ENCODE peak calls at places on chromosomes 16 and 17, in eight cellular contexts. O, S, J, L, Z, P, T and A are unnamed samples. For H3K9me3, the result is how much of the 10 kb centered on the place peaks cover.

GRCh38 chr16:70457446-70457845 is 3.1 kb downstream of the FCSK start:
- DNase-seq in O (no peak), S (no peak), J (no peak), L (no peak), Z (no peak), P (no peak), T (no peak), A (no peak)

GRCh38 chr17:19629449-19629848 is 19.1 kb upstream of the ALDH3A2 start:
- DNase-seq in O (no peak), S (no peak), J (no peak), L (no peak), Z (no peak), P (no peak), T (no peak), A (no peak)

GRCh38 chr17:59329558-59330313 is 1.7 kb upstream of the YPEL2 start:
- DNase-seq in O (peak), S (peak), J (peak), L (peak), Z (peak), P (peak), T (peak), A (no peak)

GRCh38 chr16:7016986-7017385 is 315.7 kb upstream of the RBFOX1 start:
- DNase-seq in O (no peak), S (no peak), J (no peak), L (no peak), Z (no peak), P (no peak), T (no peak), A (no peak)

GRCh38 chr17:81962499-81963441 is 1.8 kb upstream of the NOTUM start:
- DNase-seq in O (no peak), S (no peak), J (no peak), L (no peak), Z (no peak), P (no peak), T (no peak), A (no peak)

GRCh38 chr17:2876467-2876866 is 80.2 kb downstream of the RAP1GAP2 start:
- DNase-seq in O (no peak), S (no peak), J (no peak), L (no peak), Z (no peak), P (no peak), T (no peak), A (no peak)

GRCh38 chr16:61792194-61792904 is 243.9 kb downstream of the CDH8 start:
- DNase-seq in O (no peak), S (no peak), J (no peak), L (no peak), Z (no peak), P (no peak), T (no peak), A (no peak)

GRCh38 chr17:44688675-44689491 is 693 bp downstream of the CCDC43 start:
- DNase-seq in O (no peak), S (no peak), J (no peak), L (no peak), Z (no peak), P (no peak), T (no peak), A (no peak)

GRCh38 chr16:67327774-67328173 is 1.2 kb downstream of the LRRC36 start:
- DNase-seq in O (no peak), S (no peak), J (no peak), L (no peak), Z (no peak), P (no peak), T (no peak), A (no peak)

GRCh38 chr17:9185142-9185541 is 163.8 kb downstream of the NTN1 start:
- DNase-seq in O (no peak), S (no peak), J (no peak), L (no peak), Z (no peak), P (no peak), T (no peak), A (no peak)

GRCh38 chr16:85259831-85260165 is 147.5 kb upstream of the CIBAR2 start:
- DNase-seq in O (no peak), S (no peak), J (no peak), L (no peak), Z (no peak), P (no peak), T (no peak), A (no peak)

GRCh38 chr17:16199093-16199492 is 16.2 kb downstream of the NCOR1 start:
- DNase-seq in O (no peak), S (no peak), J (no peak), L (no peak), Z (no peak), P (no peak), T (no peak), A (no peak)

GRCh38 chr16:77788196-77789084 is at the start of gene VAT1L:
- DNase-seq in O (no peak), S (peak), J (no peak), L (no peak), Z (no peak), P (no peak), T (peak), A (no peak)

GRCh38 chr17:40605301-40605700 is 40.0 kb upstream of the CCR7 start:
- DNase-seq in O (no peak), S (no peak), J (no peak), L (no peak), Z (no peak), P (peak), T (no peak), A (peak)

GRCh38 chr17:45302649-45303173 is 14.1 kb downstream of the MAP3K14 start:
- DNase-seq in O (no peak), S (no peak), J (no peak), L (no peak), Z (peak), P (no peak), T (no peak), A (no peak)

GRCh38 chr16:3856367-3857141 is 24.0 kb downstream of the CREBBP start:
- DNase-seq in O (no peak), S (no peak), J (no peak), L (no peak), Z (no peak), P (no peak), T (no peak), A (no peak)

GRCh38 chr16:57592591-57593003 is 35.8 kb upstream of the ADGRG1 start:
- DNase-seq in O (peak), S (peak), J (peak), L (no peak), Z (peak), P (peak), T (no peak), A (peak)

GRCh38 chr16:88284101-88284500 is 98.7 kb upstream of the ZNF469 start:
- DNase-seq in O (no peak), S (no peak), J (no peak), L (no peak), Z (no peak), P (no peak), T (no peak), A (no peak)
- H3K9me3 ChIP-seq in O (under half), S (under half), J (under half), L (under half), Z (under half), P (under half), T (under half), A (under half)

DNA sequence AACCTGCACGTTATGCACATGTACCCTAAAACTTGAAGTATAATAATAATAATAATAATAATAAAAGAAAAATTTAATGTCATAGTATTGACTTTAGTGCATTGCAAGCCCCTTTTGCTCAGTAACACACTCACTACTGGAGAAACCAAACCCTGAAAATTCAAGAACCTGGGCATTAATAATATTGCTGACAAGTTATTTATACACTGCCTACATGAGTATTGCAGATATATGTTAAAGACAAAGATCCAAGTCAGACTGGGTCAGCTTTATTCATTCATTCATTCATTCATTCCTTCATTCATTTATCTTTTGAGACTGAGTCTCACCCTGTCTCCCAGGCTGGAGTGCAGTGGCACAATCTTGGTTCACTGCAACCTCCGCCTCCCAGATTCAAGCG is 1711.2 kb downstream of the TP53TG3F start:
- DNase-seq in O (no peak), S (no peak), J (no peak), L (no peak), Z (no peak), P (no peak), T (no peak), A (no peak)
- H3K9me3 ChIP-seq in O (under half), S (under half), J (under half), L (under half), Z (under half), P (under half), T (under half), A (under half)

GRCh38 chr16:35184356-35184870 is 1725.0 kb downstream of the TP53TG3F start:
- DNase-seq in O (no peak), S (no peak), J (no peak), L (no peak), Z (no peak), P (no peak), T (no peak), A (no peak)
- H3K9me3 ChIP-seq in O (under half), S (under half), J (under half), L (under half), Z (under half), P (under half), T (under half), A (under half)

GRCh38 chr17:5182597-5183409 is 8.9 kb downstream of the ZNF594 start:
- DNase-seq in O (no peak), S (no peak), J (no peak), L (no peak), Z (no peak), P (no peak), T (no peak), A (no peak)

GRCh38 chr17:5179003-5179402 is 12.7 kb downstream of the ZNF594 start:
- DNase-seq in O (no peak), S (no peak), J (no peak), L (no peak), Z (no peak), P (no peak), T (no peak), A (no peak)

GRCh38 chr17:5181509-5182305 is 10.0 kb downstream of the ZNF594 start:
- DNase-seq in O (no peak), S (no peak), J (no peak), L (no peak), Z (no peak), P (no peak), T (no peak), A (no peak)

GRCh38 chr17:5183410-5183793 is 8.3 kb downstream of the ZNF594 start:
- DNase-seq in O (no peak), S (no peak), J (no peak), L (no peak), Z (no peak), P (no peak), T (no peak), A (no peak)

DNA sequence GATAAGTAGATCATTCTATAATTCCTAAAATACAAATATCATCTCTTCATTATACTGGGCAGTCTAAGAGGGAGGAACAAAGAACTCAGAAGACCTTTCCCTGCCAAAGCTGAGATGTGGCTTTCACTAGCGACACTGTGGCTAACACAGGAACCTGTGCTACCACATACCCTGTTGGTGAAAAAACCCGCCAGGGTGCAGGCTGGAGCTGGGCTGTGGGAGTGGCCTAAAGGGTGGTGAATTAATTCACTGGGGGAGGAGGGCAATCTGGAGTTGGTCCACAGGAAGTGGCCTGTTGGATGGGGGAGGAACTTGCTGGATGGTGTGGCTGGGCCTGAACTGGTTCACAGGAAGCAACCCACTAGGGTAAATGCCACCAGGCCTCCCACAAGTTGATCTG is 7.4 kb downstream of the ZNF594 start:
- DNase-seq in O (no peak), S (no peak), J (no peak), L (no peak), Z (no peak), P (no peak), T (no peak), A (no peak)
- H3K9me3 ChIP-seq in O (half or more), S (half or more), J (half or more), L (half or more), Z (half or more), P (half or more), T (under half), A (under half)

GRCh38 chr16:35140293-35140986 is 1681.0 kb downstream of the TP53TG3F start:
- DNase-seq in O (no peak), S (peak), J (no peak), L (no peak), Z (no peak), P (no peak), T (no peak), A (no peak)
- H3K9me3 ChIP-seq in O (under half), S (under half), J (half or more), L (under half), Z (under half), P (under half), T (under half), A (under half)

DNA sequence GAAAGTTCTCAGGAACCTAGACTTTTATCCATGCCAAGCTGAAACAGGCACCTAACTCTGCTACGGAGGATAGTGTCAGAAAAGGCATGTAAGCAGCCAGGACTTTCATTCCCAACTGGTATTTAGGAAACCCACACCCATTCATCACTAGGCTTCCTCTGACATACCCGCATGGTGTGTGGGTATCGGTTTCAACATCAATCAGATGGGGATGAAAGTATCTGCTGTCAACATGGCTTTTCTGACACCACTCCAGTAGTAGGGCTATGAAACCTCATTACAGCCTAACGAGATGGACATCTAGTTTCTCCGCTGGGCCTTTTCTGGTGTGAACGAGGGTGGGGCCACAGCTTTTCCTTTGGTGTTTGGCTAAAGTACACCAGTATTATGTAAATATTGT is 1178.3 kb downstream of the CDH11 start:
- DNase-seq in O (no peak), S (no peak), J (no peak), L (no peak), Z (no peak), P (no peak), T (no peak), A (no peak)
- H3K9me3 ChIP-seq in O (under half), S (under half), J (under half), L (under half), Z (under half), P (under half), T (under half), A (under half)